ENCODE peak calls at places on chromosome 2, in seven cellular contexts. One of them, this sample, is unnamed.

GRCh38 chr2:207746131-207746530 is 23.6 kb downstream of the FZD5 start:
- DNase-seq in body of pancreas: peak
- DNase-seq in psoas muscle: no peak
- DNase-seq in progenitor cell of endocrine pancreas: peak
- DNase-seq in posterior vena cava: no peak
- DNase-seq in HT1080: peak
- DNase-seq in kidney tubule cell: peak
- DNase-seq in this sample: no peak

GRCh38 chr2:241048949-241049343 is 50.5 kb downstream of the SNED1 start:
- DNase-seq in body of pancreas: no peak
- DNase-seq in posterior vena cava: peak
- DNase-seq in kidney tubule cell: no peak
- DNase-seq in progenitor cell of endocrine pancreas: no peak
- DNase-seq in HT1080: no peak
- DNase-seq in psoas muscle: no peak
- DNase-seq in this sample: peak

GRCh38 chr2:66531156-66531555 is 96.2 kb downstream of the MEIS1 start:
- DNase-seq in kidney tubule cell: no peak
- DNase-seq in HT1080: no peak
- DNase-seq in psoas muscle: no peak
- DNase-seq in progenitor cell of endocrine pancreas: no peak
- DNase-seq in posterior vena cava: no peak
- DNase-seq in body of pancreas: no peak
- DNase-seq in this sample: no peak

GRCh38 chr2:5673861-5674240 is 18.3 kb upstream of the SOX11 start:
- DNase-seq in posterior vena cava: no peak
- DNase-seq in psoas muscle: no peak
- DNase-seq in kidney tubule cell: peak
- DNase-seq in HT1080: peak
- DNase-seq in progenitor cell of endocrine pancreas: no peak
- DNase-seq in body of pancreas: no peak
- DNase-seq in this sample: no peak

GRCh38 chr2:217853301-217853881 is 149.4 kb downstream of the TNS1 start:
- DNase-seq in HT1080: peak
- DNase-seq in kidney tubule cell: peak
- DNase-seq in progenitor cell of endocrine pancreas: no peak
- DNase-seq in body of pancreas: no peak
- DNase-seq in psoas muscle: peak
- DNase-seq in posterior vena cava: no peak
- DNase-seq in this sample: no peak

GRCh38 chr2:21256006-21256405 is 132.2 kb downstream of the TDRD15 start:
- DNase-seq in body of pancreas: no peak
- DNase-seq in posterior vena cava: no peak
- DNase-seq in HT1080: peak
- DNase-seq in psoas muscle: no peak
- DNase-seq in progenitor cell of endocrine pancreas: no peak
- DNase-seq in kidney tubule cell: peak
- DNase-seq in this sample: no peak

GRCh38 chr2:86512034-86512433 is 51.2 kb downstream of the CHMP3 start:
- DNase-seq in progenitor cell of endocrine pancreas: no peak
- DNase-seq in HT1080: no peak
- DNase-seq in body of pancreas: no peak
- DNase-seq in kidney tubule cell: no peak
- DNase-seq in posterior vena cava: no peak
- DNase-seq in psoas muscle: no peak
- DNase-seq in this sample: no peak

GRCh38 chr2:230418341-230419016 is 2.5 kb downstream of the SP100 start:
- DNase-seq in body of pancreas: no peak
- DNase-seq in progenitor cell of endocrine pancreas: no peak
- DNase-seq in HT1080: peak
- DNase-seq in posterior vena cava: peak
- DNase-seq in psoas muscle: no peak
- DNase-seq in kidney tubule cell: peak
- DNase-seq in this sample: no peak

GRCh38 chr2:34719195-34719594 is 1120.1 kb upstream of the FAM98A start:
- DNase-seq in posterior vena cava: no peak
- DNase-seq in kidney tubule cell: no peak
- DNase-seq in HT1080: no peak
- DNase-seq in psoas muscle: no peak
- DNase-seq in progenitor cell of endocrine pancreas: no peak
- DNase-seq in body of pancreas: no peak
- DNase-seq in this sample: no peak